ENCODE peak calls at places on chromosome 19, in six cellular contexts. U is fibroblast of lung, R is psoas muscle, C is sigmoid colon, E is AG04450, L is adrenal gland. N is an unnamed sample.

GRCh38 chr19:13621413-13621812 is 115.1 kb upstream of the CACNA1A start:
- DNase-seq in R (peak), U (peak), E (peak), L (peak), C (no peak), N (no peak)

GRCh38 chr19:10644351-10645007 is 9.7 kb upstream of the ILF3 start:
- DNase-seq in L (peak), C (peak), U (peak), R (peak), E (peak), N (peak)

GRCh38 chr19:41606215-41606837 is 20.5 kb downstream of the CEACAM4 start:
- DNase-seq in U (no peak), E (no peak), C (no peak), L (no peak), R (no peak), N (no peak)

GRCh38 chr19:30309983-30310805 is 62.0 kb upstream of the ZNF536 start:
- DNase-seq in C (no peak), E (no peak), U (no peak), R (no peak), L (no peak), N (peak)

GRCh38 chr19:52336117-52336811 is at the start of gene ZNF610:
- DNase-seq in L (peak), U (peak), C (peak), E (peak), R (peak), N (peak)

GRCh38 chr19:19911150-19911549 is 10.4 kb downstream of the ZNF93 start:
- DNase-seq in R (no peak), E (no peak), C (no peak), U (no peak), L (no peak), N (no peak)

GRCh38 chr19:3867971-3868769 is 668 bp downstream of the ZFR2 start:
- DNase-seq in R (no peak), E (no peak), C (no peak), U (no peak), L (no peak), N (no peak)

GRCh38 chr19:11970174-11970573 is 5.3 kb downstream of the ZNF763 start:
- DNase-seq in L (no peak), E (no peak), R (no peak), U (no peak), C (no peak), N (no peak)

GRCh38 chr19:57850553-57851017 is 926 bp downstream of the ZNF587 start:
- DNase-seq in U (peak), C (no peak), R (no peak), E (no peak), L (no peak), N (no peak)

GRCh38 chr19:52923782-52924593 is 760 bp upstream of the ZNF888 start:
- DNase-seq in U (peak), L (peak), R (peak), C (peak), E (no peak), N (no peak)

GRCh38 chr19:23283925-23284324 is 33.7 kb upstream of the ZNF724 start:
- DNase-seq in C (no peak), E (no peak), R (peak), U (peak), L (peak), N (no peak)

GRCh38 chr19:23281663-23282276 is 31.6 kb upstream of the ZNF724 start:
- DNase-seq in L (no peak), C (no peak), R (no peak), E (no peak), U (no peak), N (no peak)

GRCh38 chr19:23285948-23286347 is 35.8 kb upstream of the ZNF724 start:
- DNase-seq in R (no peak), U (no peak), C (no peak), L (no peak), E (no peak), N (no peak)

GRCh38 chr19:23287620-23288019 is 37.4 kb upstream of the ZNF724 start:
- DNase-seq in U (no peak), R (no peak), L (no peak), E (no peak), C (no peak), N (no peak)

GRCh38 chr19:23286477-23286876 is 36.3 kb upstream of the ZNF724 start:
- DNase-seq in R (no peak), L (no peak), C (no peak), E (no peak), U (no peak), N (no peak)
- TF ChIP-seq CTCF in R (no peak), L (no peak), C (no peak), E (peak), U (peak), N (no peak)

GRCh38 chr19:38175422-38175821 is 48.6 kb downstream of the DPF1 start:
- DNase-seq in R (no peak), U (no peak), E (no peak), C (no peak), L (no peak), N (no peak)

GRCh38 chr19:38168632-38169031 is 55.4 kb downstream of the DPF1 start:
- DNase-seq in E (no peak), C (no peak), R (no peak), U (no peak), L (no peak), N (no peak)

GRCh38 chr19:38172001-38172400 is 52.0 kb downstream of the DPF1 start:
- DNase-seq in E (no peak), L (no peak), U (no peak), R (peak), C (no peak), N (no peak)

GRCh38 chr19:38173324-38174041 is 50.5 kb downstream of the DPF1 start:
- DNase-seq in U (peak), E (no peak), L (peak), R (peak), C (no peak), N (no peak)
- H3K27ac ChIP-seq in U (no peak), E (no peak), L (peak), R (peak), C (no peak), N (no peak)

GRCh38 chr19:37943480-37943879 is 36.5 kb downstream of the SIPA1L3 start:
- DNase-seq in U (no peak), R (no peak), C (no peak), E (no peak), L (no peak), N (no peak)
- TF ChIP-seq CTCF in U (no peak), R (no peak), C (no peak), E (no peak), L (no peak), N (no peak)

DNA sequence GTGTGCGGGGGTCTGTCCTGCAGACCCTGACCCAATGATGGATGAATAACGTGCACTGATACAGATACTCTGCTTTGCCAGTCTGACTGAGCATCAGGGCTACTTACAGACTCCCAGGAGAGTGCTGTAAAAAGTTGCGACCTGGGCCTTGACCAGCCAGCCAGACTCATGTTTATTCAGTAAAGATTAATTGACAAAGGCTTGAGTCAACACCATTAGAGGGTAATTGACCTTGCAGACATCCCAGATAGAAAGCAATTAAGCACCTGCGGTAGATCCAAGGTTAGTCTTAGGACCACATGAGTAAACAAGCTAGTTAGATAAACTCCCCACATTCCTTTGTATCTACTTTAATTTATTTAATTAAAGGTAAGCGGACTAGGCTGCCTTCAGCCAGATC is 10.4 kb downstream of the NUDT19 start:
- DNase-seq in L (no peak), R (no peak), C (no peak), U (no peak), E (no peak), N (no peak)
- H3K27ac ChIP-seq in L (no peak), R (no peak), C (no peak), U (no peak), E (no peak), N (no peak)

GRCh38 chr19:6667114-6667627 is 2.8 kb downstream of the TNFSF14 start:
- DNase-seq in R (no peak), E (no peak), U (no peak), L (no peak), C (no peak), N (no peak)
- TF ChIP-seq CTCF in R (no peak), E (no peak), U (no peak), L (no peak), C (no peak), N (no peak)

DNA sequence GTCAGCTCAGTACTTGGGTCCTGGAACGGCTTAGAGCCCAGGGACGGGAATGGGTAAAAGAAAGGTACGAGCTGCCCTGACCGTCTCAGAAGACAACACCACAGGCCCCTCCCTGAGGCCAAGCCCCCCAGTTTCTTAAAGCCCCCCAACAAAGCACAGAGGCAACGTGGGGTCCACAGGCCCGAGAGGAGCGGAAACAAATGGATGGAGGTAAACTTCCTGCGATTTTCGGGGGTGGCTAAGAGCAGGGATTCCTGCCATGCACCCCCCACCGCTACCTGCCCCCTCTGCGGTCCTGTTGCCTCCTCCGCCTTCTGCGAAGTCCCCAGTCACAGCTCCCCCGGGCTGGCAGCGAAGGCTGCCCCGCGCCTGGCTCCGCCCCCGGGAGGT is 48.2 kb downstream of the PTPRS start:
- DNase-seq in U (no peak), C (peak), L (peak), E (no peak), R (no peak), N (no peak)
- H3K27ac ChIP-seq in U (no peak), C (peak), L (peak), E (no peak), R (peak), N (peak)

GRCh38 chr19:6271721-6272410 is 7.9 kb downstream of the MLLT1 start:
- DNase-seq in C (peak), R (peak), U (peak), L (peak), E (no peak), N (no peak)
- TF ChIP-seq CTCF in C (no peak), R (no peak), U (peak), L (no peak), E (peak), N (no peak)